ENCODE peak calls at places on chromosomes 16 and 17, in six cellular contexts. One of them, this sample, is unnamed.

GRCh38 chr16:57637424-57637823 is 9.0 kb downstream of the ADGRG1 start:
- DNase-seq in right atrium auricular region: peak
- DNase-seq in hepatocyte: no peak
- DNase-seq in HFFc6: no peak
- DNase-seq in endothelial cell: peak
- DNase-seq in mesothelial cell of epicardium: no peak
- DNase-seq in this sample: no peak

GRCh38 chr17:28282596-28282995 is 36.4 kb upstream of the TMEM97 start:
- DNase-seq in HFFc6: peak
- DNase-seq in endothelial cell: no peak
- DNase-seq in mesothelial cell of epicardium: no peak
- DNase-seq in hepatocyte: no peak
- DNase-seq in right atrium auricular region: no peak
- DNase-seq in this sample: no peak

GRCh38 chr16:89565506-89566372 is 5.3 kb downstream of the RPL13 start:
- DNase-seq in endothelial cell: peak
- DNase-seq in HFFc6: peak
- DNase-seq in hepatocyte: peak
- DNase-seq in right atrium auricular region: no peak
- DNase-seq in mesothelial cell of epicardium: no peak
- DNase-seq in this sample: no peak

GRCh38 chr17:66944365-66945203 is 19.9 kb upstream of the CACNG4 start:
- DNase-seq in right atrium auricular region: no peak
- DNase-seq in mesothelial cell of epicardium: no peak
- DNase-seq in hepatocyte: peak
- DNase-seq in HFFc6: no peak
- DNase-seq in endothelial cell: no peak
- DNase-seq in this sample: no peak

GRCh38 chr17:49480833-49481615 is 14.1 kb upstream of the NGFR start:
- DNase-seq in HFFc6: no peak
- DNase-seq in right atrium auricular region: no peak
- DNase-seq in endothelial cell: no peak
- DNase-seq in hepatocyte: no peak
- DNase-seq in mesothelial cell of epicardium: no peak
- DNase-seq in this sample: no peak

GRCh38 chr16:28193530-28194423 is 18.0 kb downstream of the XPO6 start:
- DNase-seq in right atrium auricular region: no peak
- DNase-seq in mesothelial cell of epicardium: no peak
- DNase-seq in HFFc6: peak
- DNase-seq in hepatocyte: no peak
- DNase-seq in endothelial cell: no peak
- DNase-seq in this sample: no peak

GRCh38 chr17:66655861-66656260 is 179.1 kb upstream of the CACNG5 start:
- DNase-seq in mesothelial cell of epicardium: no peak
- DNase-seq in endothelial cell: no peak
- DNase-seq in hepatocyte: no peak
- DNase-seq in right atrium auricular region: no peak
- DNase-seq in HFFc6: peak
- DNase-seq in this sample: no peak

GRCh38 chr16:27892879-27893278 is 170.6 kb downstream of the GSG1L start:
- DNase-seq in HFFc6: no peak
- DNase-seq in mesothelial cell of epicardium: no peak
- DNase-seq in hepatocyte: no peak
- DNase-seq in endothelial cell: no peak
- DNase-seq in right atrium auricular region: no peak
- DNase-seq in this sample: no peak

GRCh38 chr17:67412057-67412456 is 35.0 kb downstream of the PITPNC1 start:
- DNase-seq in hepatocyte: no peak
- DNase-seq in endothelial cell: no peak
- DNase-seq in right atrium auricular region: no peak
- DNase-seq in mesothelial cell of epicardium: no peak
- DNase-seq in HFFc6: no peak
- DNase-seq in this sample: no peak

GRCh38 chr16:56931253-56931768 is 631 bp upstream of the HERPUD1 start:
- DNase-seq in HFFc6: no peak
- DNase-seq in mesothelial cell of epicardium: no peak
- DNase-seq in right atrium auricular region: peak
- DNase-seq in hepatocyte: peak
- DNase-seq in endothelial cell: no peak
- DNase-seq in this sample: no peak

GRCh38 chr16:19776565-19776964 is 58.5 kb downstream of the IQCK start:
- DNase-seq in hepatocyte: no peak
- DNase-seq in HFFc6: no peak
- DNase-seq in endothelial cell: no peak
- DNase-seq in right atrium auricular region: no peak
- DNase-seq in mesothelial cell of epicardium: no peak
- DNase-seq in this sample: no peak

GRCh38 chr17:71251936-71252335 is 868.9 kb upstream of the SOX9 start:
- DNase-seq in endothelial cell: no peak
- DNase-seq in right atrium auricular region: no peak
- DNase-seq in HFFc6: peak
- DNase-seq in hepatocyte: no peak
- DNase-seq in mesothelial cell of epicardium: no peak
- DNase-seq in this sample: no peak

GRCh38 chr17:81917565-81918332 is at the start of gene SIRT7:
- DNase-seq in HFFc6: peak
- DNase-seq in right atrium auricular region: peak
- DNase-seq in mesothelial cell of epicardium: peak
- DNase-seq in hepatocyte: peak
- DNase-seq in endothelial cell: peak
- DNase-seq in this sample: no peak

GRCh38 chr17:44971776-44972483 is 3.8 kb upstream of the C1QL1 start:
- DNase-seq in endothelial cell: no peak
- DNase-seq in mesothelial cell of epicardium: no peak
- DNase-seq in hepatocyte: no peak
- DNase-seq in right atrium auricular region: no peak
- DNase-seq in HFFc6: peak
- DNase-seq in this sample: no peak

GRCh38 chr16:54194008-54194731 is 92.4 kb downstream of the IRX3 start:
- DNase-seq in endothelial cell: peak
- DNase-seq in mesothelial cell of epicardium: no peak
- DNase-seq in HFFc6: no peak
- DNase-seq in right atrium auricular region: peak
- DNase-seq in hepatocyte: no peak
- DNase-seq in this sample: no peak

GRCh38 chr17:38602862-38603785 is 2.6 kb downstream of the SRCIN1 start:
- DNase-seq in mesothelial cell of epicardium: no peak
- DNase-seq in right atrium auricular region: no peak
- DNase-seq in HFFc6: no peak
- DNase-seq in hepatocyte: no peak
- DNase-seq in endothelial cell: no peak
- DNase-seq in this sample: no peak

GRCh38 chr17:20213429-20213828 is 204.3 kb downstream of the SPECC1 start:
- DNase-seq in hepatocyte: no peak
- DNase-seq in endothelial cell: no peak
- DNase-seq in mesothelial cell of epicardium: no peak
- DNase-seq in HFFc6: no peak
- DNase-seq in right atrium auricular region: no peak
- DNase-seq in this sample: no peak

GRCh38 chr17:1203111-1203966 is 23.6 kb upstream of the ABR start:
- DNase-seq in right atrium auricular region: no peak
- DNase-seq in HFFc6: peak
- DNase-seq in hepatocyte: peak
- DNase-seq in mesothelial cell of epicardium: no peak
- DNase-seq in endothelial cell: peak
- DNase-seq in this sample: no peak

GRCh38 chr16:53224932-53225533 is 170.2 kb downstream of the CHD9 start:
- DNase-seq in endothelial cell: no peak
- DNase-seq in mesothelial cell of epicardium: no peak
- DNase-seq in HFFc6: peak
- DNase-seq in hepatocyte: no peak
- DNase-seq in right atrium auricular region: no peak
- DNase-seq in this sample: no peak

GRCh38 chr16:71917900-71918299 is 22.6 kb downstream of the IST1 start:
- DNase-seq in endothelial cell: no peak
- DNase-seq in HFFc6: peak
- DNase-seq in mesothelial cell of epicardium: no peak
- DNase-seq in hepatocyte: peak
- DNase-seq in right atrium auricular region: no peak
- DNase-seq in this sample: no peak

GRCh38 chr16:66130296-66130910 is 236.1 kb upstream of the CDH5 start:
- DNase-seq in right atrium auricular region: no peak
- DNase-seq in HFFc6: peak
- DNase-seq in endothelial cell: no peak
- DNase-seq in hepatocyte: no peak
- DNase-seq in mesothelial cell of epicardium: no peak
- DNase-seq in this sample: no peak

GRCh38 chr17:17724307-17724921 is 43.2 kb downstream of the RAI1 start:
- DNase-seq in hepatocyte: peak
- DNase-seq in mesothelial cell of epicardium: no peak
- DNase-seq in right atrium auricular region: no peak
- DNase-seq in HFFc6: no peak
- DNase-seq in endothelial cell: peak
- DNase-seq in this sample: no peak

GRCh38 chr17:18318771-18319450 is 3.8 kb downstream of the SMCR8 start:
- DNase-seq in HFFc6: no peak
- DNase-seq in hepatocyte: no peak
- DNase-seq in right atrium auricular region: no peak
- DNase-seq in mesothelial cell of epicardium: no peak
- DNase-seq in endothelial cell: no peak
- DNase-seq in this sample: no peak

GRCh38 chr17:81553018-81553615 is 964 bp upstream of the FAAP100 start:
- DNase-seq in mesothelial cell of epicardium: no peak
- DNase-seq in HFFc6: peak
- DNase-seq in hepatocyte: peak
- DNase-seq in endothelial cell: peak
- DNase-seq in right atrium auricular region: peak
- DNase-seq in this sample: no peak

GRCh38 chr16:3793161-3793576 is 75.8 kb upstream of the TRAP1 start:
- DNase-seq in mesothelial cell of epicardium: no peak
- DNase-seq in endothelial cell: no peak
- DNase-seq in hepatocyte: no peak
- DNase-seq in HFFc6: no peak
- DNase-seq in right atrium auricular region: peak
- DNase-seq in this sample: no peak
- TF ChIP-seq CTCF in mesothelial cell of epicardium: no peak
- TF ChIP-seq CTCF in endothelial cell: no peak
- TF ChIP-seq CTCF in hepatocyte: no peak
- TF ChIP-seq CTCF in HFFc6: no peak
- TF ChIP-seq CTCF in right atrium auricular region: no peak
- TF ChIP-seq CTCF in this sample: no peak

DNA sequence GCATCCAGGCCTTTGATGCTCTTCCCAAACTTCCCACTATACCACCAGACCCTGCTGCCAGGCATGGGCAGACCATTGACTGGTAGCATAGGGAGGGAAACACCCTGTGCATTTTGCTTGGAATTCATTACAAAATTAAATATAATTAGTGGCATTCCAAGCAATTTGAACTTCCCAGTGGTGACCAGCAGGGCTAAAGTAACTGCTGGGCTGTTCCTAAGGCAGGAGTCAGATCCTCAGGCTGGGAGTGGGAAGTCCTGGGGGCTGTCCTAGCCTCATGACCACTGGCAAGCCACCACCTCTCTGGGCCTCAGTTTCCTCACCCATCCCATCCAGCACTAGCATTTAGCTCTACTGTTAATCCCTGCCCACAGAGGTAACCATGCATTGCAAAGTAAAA is 3.7 kb downstream of the PRR15L start:
- DNase-seq in HFFc6: no peak
- DNase-seq in right atrium auricular region: no peak
- DNase-seq in mesothelial cell of epicardium: no peak
- DNase-seq in endothelial cell: no peak
- DNase-seq in hepatocyte: no peak
- DNase-seq in this sample: no peak
- TF ChIP-seq CTCF in HFFc6: peak
- TF ChIP-seq CTCF in right atrium auricular region: no peak
- TF ChIP-seq CTCF in mesothelial cell of epicardium: peak
- TF ChIP-seq CTCF in endothelial cell: no peak
- TF ChIP-seq CTCF in hepatocyte: no peak
- TF ChIP-seq CTCF in this sample: no peak

GRCh38 chr17:51435641-51436091 is 175.3 kb downstream of the UTP18 start:
- DNase-seq in mesothelial cell of epicardium: no peak
- DNase-seq in HFFc6: no peak
- DNase-seq in endothelial cell: peak
- DNase-seq in right atrium auricular region: no peak
- DNase-seq in hepatocyte: peak
- DNase-seq in this sample: no peak
- TF ChIP-seq CTCF in mesothelial cell of epicardium: no peak
- TF ChIP-seq CTCF in HFFc6: peak
- TF ChIP-seq CTCF in endothelial cell: peak
- TF ChIP-seq CTCF in right atrium auricular region: no peak
- TF ChIP-seq CTCF in hepatocyte: peak
- TF ChIP-seq CTCF in this sample: peak

DNA sequence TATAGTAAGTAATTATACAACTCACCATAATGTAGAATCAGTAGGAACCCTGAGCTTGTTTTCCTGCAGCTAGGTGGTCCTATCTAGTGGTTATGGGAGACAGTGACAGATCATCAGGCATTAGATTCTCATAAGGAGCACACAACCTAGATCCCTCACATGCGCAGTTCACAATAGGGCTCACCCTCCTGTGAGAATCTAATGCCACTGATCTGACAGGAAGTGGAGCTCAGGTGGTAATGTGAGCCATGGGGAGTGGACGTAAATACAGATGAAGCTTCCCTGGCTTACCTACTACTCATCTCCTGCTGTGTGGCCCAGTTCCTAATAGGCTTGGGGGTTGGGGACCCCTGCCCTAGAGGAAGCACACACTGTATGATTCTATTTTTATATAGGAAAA is 21.8 kb upstream of the ZNF469 start:
- DNase-seq in hepatocyte: no peak
- DNase-seq in right atrium auricular region: no peak
- DNase-seq in endothelial cell: no peak
- DNase-seq in HFFc6: no peak
- DNase-seq in mesothelial cell of epicardium: no peak
- DNase-seq in this sample: no peak
- TF ChIP-seq CTCF in hepatocyte: no peak
- TF ChIP-seq CTCF in right atrium auricular region: no peak
- TF ChIP-seq CTCF in endothelial cell: no peak
- TF ChIP-seq CTCF in HFFc6: no peak
- TF ChIP-seq CTCF in mesothelial cell of epicardium: no peak
- TF ChIP-seq CTCF in this sample: no peak

This sample was measured in type B pancreatic cell.